ENCODE peak calls at places on chromosomes 16 and 17, in eight cellular contexts. R, A, W, I, E, O, P and T are unnamed samples.

GRCh38 chr17:72734611-72735010 is 357.9 kb downstream of the SLC39A11 start:
- DNase-seq in R (no peak), A (no peak), W (no peak), I (no peak), E (no peak), O (no peak), P (no peak), T (no peak)

GRCh38 chr16:57994778-57995177 is 5.7 kb downstream of the ZNF319 start:
- DNase-seq in R (peak; percentile 78), A (peak; percentile 48), W (peak; percentile 77), I (peak; percentile 50), E (no peak), O (peak; percentile 59), P (peak; percentile 52), T (no peak)

GRCh38 chr17:13154403-13154802 is 136.6 kb upstream of the ELAC2 start:
- DNase-seq in R (no peak), A (no peak), W (no peak), I (no peak), E (no peak), O (no peak), P (no peak), T (no peak)

GRCh38 chr17:58913971-58914769 is 158.5 kb downstream of the PPM1E start:
- DNase-seq in R (no peak), A (no peak), W (no peak), I (peak; percentile 83), E (no peak), O (no peak), P (no peak), T (no peak)

GRCh38 chr17:78142113-78142861 is 3.9 kb upstream of the C17orf99 start:
- DNase-seq in R (no peak), A (no peak), W (peak; percentile 56), I (peak; percentile 17), E (peak; percentile 89), O (peak; percentile 79), P (no peak), T (no peak)

GRCh38 chr17:41559548-41559947 is 12.3 kb downstream of the KRT9 start:
- DNase-seq in R (no peak), A (no peak), W (no peak), I (no peak), E (no peak), O (no peak), P (no peak), T (no peak)

GRCh38 chr16:17173134-17173729 is 297.5 kb downstream of the XYLT1 start:
- DNase-seq in R (no peak), A (no peak), W (peak; percentile 40), I (peak; percentile 32), E (no peak), O (peak; percentile 41), P (no peak), T (no peak)

GRCh38 chr16:88376835-88377726 is 5.7 kb upstream of the ZNF469 start:
- DNase-seq in R (peak; percentile 12), A (no peak), W (no peak), I (peak; percentile 16), E (no peak), O (no peak), P (no peak), T (no peak)

GRCh38 chr17:79798296-79799173 is 1.7 kb upstream of the CBX8 start:
- DNase-seq in R (no peak), A (no peak), W (no peak), I (no peak), E (no peak), O (no peak), P (no peak), T (no peak)

DNA sequence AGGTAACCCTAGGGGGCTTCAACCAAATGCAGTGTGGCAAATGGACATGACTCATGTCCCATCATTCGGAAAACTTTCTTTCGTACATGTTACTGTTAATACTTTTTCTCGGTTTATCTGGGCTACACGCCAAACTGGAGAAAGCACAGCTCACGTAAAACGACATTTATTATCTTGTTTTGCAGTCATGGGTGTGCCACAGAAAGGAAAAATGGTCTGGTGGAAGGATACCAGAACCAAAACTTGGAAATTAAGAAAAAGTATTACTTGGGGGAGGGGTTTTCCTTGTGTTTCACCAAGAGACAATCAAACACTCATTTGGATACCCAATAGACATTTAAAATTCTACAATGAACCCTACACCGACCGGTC is 23.6 kb downstream of the ALOX15B start:
- DNase-seq in R (no peak), A (no peak), W (no peak), I (peak; percentile 69), E (no peak), O (no peak), P (no peak), T (no peak)
- H3K4me3 ChIP-seq in R (no peak overlapping the region), A (no peak overlapping the region), W (no peak overlapping the region), I (peak overlapping the region; percentile 39), E (no peak overlapping the region), O (no peak overlapping the region), P (no peak overlapping the region), T (no peak overlapping the region)

GRCh38 chr17:39073916-39074315 is 77.5 kb downstream of the PLXDC1 start:
- DNase-seq in R (no peak), A (no peak), W (no peak), I (no peak), E (no peak), O (no peak), P (no peak), T (no peak)

GRCh38 chr17:39073353-39073752 is 78.1 kb downstream of the PLXDC1 start:
- DNase-seq in R (no peak), A (no peak), W (no peak), I (no peak), E (no peak), O (no peak), P (no peak), T (no peak)

GRCh38 chr17:39064814-39065213 is 86.6 kb downstream of the PLXDC1 start:
- DNase-seq in R (no peak), A (no peak), W (no peak), I (no peak), E (no peak), O (no peak), P (no peak), T (no peak)

GRCh38 chr17:39071573-39071972 is 79.9 kb downstream of the PLXDC1 start:
- DNase-seq in R (no peak), A (no peak), W (no peak), I (no peak), E (no peak), O (no peak), P (no peak), T (no peak)

GRCh38 chr17:39069114-39069756 is 82.2 kb downstream of the PLXDC1 start:
- DNase-seq in R (peak; percentile 47), A (peak; percentile 39), W (peak; percentile 30), I (peak; percentile 76), E (no peak), O (no peak), P (no peak), T (no peak)
- TF ChIP-seq CTCF in R (peak; percentile 78), A (peak; percentile 60), W (peak; percentile 68), I (peak; percentile 86), E (no peak), O (peak; percentile 42), P (peak; percentile 61), T (peak; percentile 68)

DNA sequence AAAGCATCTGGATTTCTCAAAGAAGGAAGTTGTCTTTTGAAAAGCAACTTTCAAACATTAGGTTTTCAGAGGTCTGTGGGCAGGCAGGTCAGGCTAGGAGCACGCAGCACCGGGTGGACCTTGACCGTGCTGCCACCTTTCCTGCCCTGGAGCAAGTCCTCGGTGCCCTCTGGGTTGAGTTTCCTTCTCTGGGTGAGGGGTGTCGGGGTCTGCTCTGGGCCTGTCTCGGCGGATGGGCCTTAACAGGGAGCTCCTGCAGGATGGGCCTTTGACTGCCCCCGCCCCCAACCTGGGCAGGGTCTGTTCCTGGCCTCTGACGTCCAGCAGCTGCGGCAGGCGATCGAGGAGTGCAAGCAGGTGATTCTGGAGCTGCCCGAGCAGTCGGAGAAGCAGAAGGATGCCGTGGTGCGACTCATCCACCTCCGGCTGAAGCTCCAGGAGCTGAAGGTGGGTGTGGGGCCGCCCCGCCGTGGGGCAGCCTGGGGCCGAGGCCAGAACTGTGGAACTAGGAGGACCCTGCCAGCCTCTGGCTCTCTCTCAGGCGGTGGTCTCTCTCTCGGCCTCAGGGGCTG is 8.7 kb downstream of the DEF8 start:
- DNase-seq in R (no peak), A (no peak), W (no peak), I (no peak), E (no peak), O (no peak), P (no peak), T (no peak)
- H3K4me3 ChIP-seq in R (no peak overlapping the region), A (no peak overlapping the region), W (no peak overlapping the region), I (no peak overlapping the region), E (no peak overlapping the region), O (no peak overlapping the region), P (no peak overlapping the region), T (no peak overlapping the region)

DNA sequence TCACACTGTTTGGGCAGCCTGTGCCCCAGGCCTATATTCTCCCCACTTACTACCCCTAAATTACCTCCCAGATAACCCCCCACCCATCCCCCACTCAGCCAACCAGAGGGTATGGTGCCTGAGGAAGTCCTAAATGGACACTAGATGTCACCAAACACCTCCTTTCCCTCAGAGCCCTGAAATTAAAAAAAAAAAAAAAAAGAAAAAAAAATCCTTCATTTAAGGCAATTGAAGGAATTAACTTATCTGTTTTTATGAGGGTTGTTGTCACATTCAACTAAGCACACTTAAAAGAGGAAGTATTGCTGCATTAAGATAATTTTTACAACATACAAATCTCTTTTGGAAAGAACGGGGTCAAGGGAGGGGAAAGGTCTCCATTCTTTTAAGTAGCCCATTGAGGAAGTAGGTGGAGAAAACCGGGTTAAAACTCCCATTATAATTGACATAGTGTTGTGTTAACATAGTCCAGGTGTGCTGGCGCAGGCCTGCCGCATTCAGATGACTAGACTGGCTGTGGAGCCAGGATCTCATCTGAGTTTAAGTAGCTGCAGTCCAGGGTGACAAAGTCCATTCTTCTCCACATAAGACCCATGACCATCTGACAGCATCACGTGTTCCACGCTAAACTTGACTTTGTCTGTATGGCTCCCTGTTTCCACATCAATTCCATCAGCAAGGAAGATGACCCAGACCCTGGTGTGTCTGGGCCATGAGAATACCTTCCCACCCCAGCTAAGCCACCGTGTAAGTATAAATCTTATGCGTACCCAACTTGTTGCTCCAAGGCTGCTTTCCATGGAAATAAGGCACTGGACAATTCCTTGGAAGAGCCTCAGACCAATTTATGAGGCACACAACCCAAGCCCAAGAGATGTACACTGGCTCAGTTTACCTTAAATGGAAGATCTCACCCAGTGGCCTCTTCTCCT is 46.4 kb downstream of the SNX11 start:
- DNase-seq in R (peak; percentile 58), A (peak; percentile 35), W (no peak), I (peak; percentile 63), E (no peak), O (peak; percentile 51), P (no peak), T (no peak)
- TF ChIP-seq CTCF in R (peak; percentile 71), A (peak; percentile 36), W (peak; percentile 31), I (peak; percentile 55), E (no peak), O (peak; percentile 11), P (peak; percentile 50), T (peak; percentile 34)

GRCh38 chr16:26976913-26977312 is 89.8 kb upstream of the C16orf82 start:
- DNase-seq in R (no peak), A (no peak), W (no peak), I (no peak), E (no peak), O (no peak), P (no peak), T (no peak)
- H3K4me3 ChIP-seq in R (no peak overlapping the region), A (no peak overlapping the region), W (no peak overlapping the region), I (no peak overlapping the region), E (no peak overlapping the region), O (no peak overlapping the region), P (no peak overlapping the region), T (no peak overlapping the region)

GRCh38 chr16:3150346-3151218 is 15.8 kb downstream of the ZNF213 start:
- DNase-seq in R (peak; percentile 97), A (peak; percentile 98), W (peak; percentile 96), I (peak; percentile 96), E (peak; percentile 95), O (peak; percentile 98), P (peak; percentile 93), T (peak; percentile 91)
- TF ChIP-seq CTCF in R (no peak), A (no peak), W (no peak), I (no peak), E (no peak), O (no peak), P (no peak), T (no peak)